ENCODE peak calls at places on chromosomes 4 and X, in seven cellular contexts. One of them, this sample, is unnamed.

GRCh38 chr4:113981591-113981990 is 2.1 kb upstream of the ARSJ start:
- DNase-seq in astrocyte of the hippocampus: no peak
- DNase-seq in activated CD4-positive, CD25-positive, alpha-beta regulatory T cell treated with anti-CD3 and anti-CD28 coated beads, Interleukin-2, amount 50 U/mL, for 72 hours: no peak
- DNase-seq in dorsolateral prefrontal cortex: no peak
- DNase-seq in progenitor cell of endocrine pancreas: no peak
- DNase-seq in fibroblast of lung: peak
- DNase-seq in stimulated activated naive CD8-positive, alpha-beta T cell treated with anti-CD3 and anti-CD28 coated beads, Interleukin-15, Interleukin-2, amounts not matched to agents 100 U/mL and 50 U/mL, for 24 hours: no peak
- DNase-seq in this sample: no peak

GRCh38 chrX:126030021-126030420 is 136.1 kb downstream of the DCAF12L2 start:
- DNase-seq in astrocyte of the hippocampus: no peak
- DNase-seq in activated CD4-positive, CD25-positive, alpha-beta regulatory T cell treated with anti-CD3 and anti-CD28 coated beads, Interleukin-2, amount 50 U/mL, for 72 hours: no peak
- DNase-seq in dorsolateral prefrontal cortex: no peak
- DNase-seq in progenitor cell of endocrine pancreas: no peak
- DNase-seq in fibroblast of lung: no peak
- DNase-seq in stimulated activated naive CD8-positive, alpha-beta T cell treated with anti-CD3 and anti-CD28 coated beads, Interleukin-15, Interleukin-2, amounts not matched to agents 100 U/mL and 50 U/mL, for 24 hours: no peak
- DNase-seq in this sample: no peak

GRCh38 chrX:138709886-138710285 is 1.6 kb downstream of the FGF13 start:
- DNase-seq in astrocyte of the hippocampus: peak
- DNase-seq in activated CD4-positive, CD25-positive, alpha-beta regulatory T cell treated with anti-CD3 and anti-CD28 coated beads, Interleukin-2, amount 50 U/mL, for 72 hours: no peak
- DNase-seq in dorsolateral prefrontal cortex: no peak
- DNase-seq in progenitor cell of endocrine pancreas: no peak
- DNase-seq in fibroblast of lung: peak
- DNase-seq in stimulated activated naive CD8-positive, alpha-beta T cell treated with anti-CD3 and anti-CD28 coated beads, Interleukin-15, Interleukin-2, amounts not matched to agents 100 U/mL and 50 U/mL, for 24 hours: no peak
- DNase-seq in this sample: no peak

GRCh38 chr4:10050171-10051120 is 29.1 kb upstream of the SLC2A9 start:
- DNase-seq in astrocyte of the hippocampus: no peak
- DNase-seq in activated CD4-positive, CD25-positive, alpha-beta regulatory T cell treated with anti-CD3 and anti-CD28 coated beads, Interleukin-2, amount 50 U/mL, for 72 hours: no peak
- DNase-seq in dorsolateral prefrontal cortex: no peak
- DNase-seq in progenitor cell of endocrine pancreas: no peak
- DNase-seq in fibroblast of lung: no peak
- DNase-seq in stimulated activated naive CD8-positive, alpha-beta T cell treated with anti-CD3 and anti-CD28 coated beads, Interleukin-15, Interleukin-2, amounts not matched to agents 100 U/mL and 50 U/mL, for 24 hours: no peak
- DNase-seq in this sample: no peak

GRCh38 chr4:2304877-2305561 is 43.1 kb upstream of the MXD4 start:
- DNase-seq in astrocyte of the hippocampus: no peak
- DNase-seq in activated CD4-positive, CD25-positive, alpha-beta regulatory T cell treated with anti-CD3 and anti-CD28 coated beads, Interleukin-2, amount 50 U/mL, for 72 hours: no peak
- DNase-seq in dorsolateral prefrontal cortex: no peak
- DNase-seq in progenitor cell of endocrine pancreas: no peak
- DNase-seq in fibroblast of lung: no peak
- DNase-seq in stimulated activated naive CD8-positive, alpha-beta T cell treated with anti-CD3 and anti-CD28 coated beads, Interleukin-15, Interleukin-2, amounts not matched to agents 100 U/mL and 50 U/mL, for 24 hours: no peak
- DNase-seq in this sample: no peak

GRCh38 chr4:77652237-77652897 is 46.7 kb downstream of the CXCL13 start:
- DNase-seq in astrocyte of the hippocampus: peak
- DNase-seq in activated CD4-positive, CD25-positive, alpha-beta regulatory T cell treated with anti-CD3 and anti-CD28 coated beads, Interleukin-2, amount 50 U/mL, for 72 hours: no peak
- DNase-seq in dorsolateral prefrontal cortex: peak
- DNase-seq in progenitor cell of endocrine pancreas: no peak
- DNase-seq in fibroblast of lung: no peak
- DNase-seq in stimulated activated naive CD8-positive, alpha-beta T cell treated with anti-CD3 and anti-CD28 coated beads, Interleukin-15, Interleukin-2, amounts not matched to agents 100 U/mL and 50 U/mL, for 24 hours: no peak
- DNase-seq in this sample: no peak

GRCh38 chrX:130552444-130553073 is 150.8 kb downstream of the RBMX2 start:
- DNase-seq in astrocyte of the hippocampus: no peak
- DNase-seq in activated CD4-positive, CD25-positive, alpha-beta regulatory T cell treated with anti-CD3 and anti-CD28 coated beads, Interleukin-2, amount 50 U/mL, for 72 hours: no peak
- DNase-seq in dorsolateral prefrontal cortex: no peak
- DNase-seq in progenitor cell of endocrine pancreas: no peak
- DNase-seq in fibroblast of lung: no peak
- DNase-seq in stimulated activated naive CD8-positive, alpha-beta T cell treated with anti-CD3 and anti-CD28 coated beads, Interleukin-15, Interleukin-2, amounts not matched to agents 100 U/mL and 50 U/mL, for 24 hours: no peak
- DNase-seq in this sample: no peak

GRCh38 chrX:69538321-69538876 is 34.3 kb downstream of the NALF2 start:
- DNase-seq in astrocyte of the hippocampus: peak
- DNase-seq in activated CD4-positive, CD25-positive, alpha-beta regulatory T cell treated with anti-CD3 and anti-CD28 coated beads, Interleukin-2, amount 50 U/mL, for 72 hours: peak
- DNase-seq in dorsolateral prefrontal cortex: peak
- DNase-seq in progenitor cell of endocrine pancreas: peak
- DNase-seq in fibroblast of lung: peak
- DNase-seq in stimulated activated naive CD8-positive, alpha-beta T cell treated with anti-CD3 and anti-CD28 coated beads, Interleukin-15, Interleukin-2, amounts not matched to agents 100 U/mL and 50 U/mL, for 24 hours: peak
- DNase-seq in this sample: no peak

GRCh38 chr4:38902695-38903094 is 35.1 kb downstream of the FAM114A1 start:
- DNase-seq in astrocyte of the hippocampus: peak
- DNase-seq in activated CD4-positive, CD25-positive, alpha-beta regulatory T cell treated with anti-CD3 and anti-CD28 coated beads, Interleukin-2, amount 50 U/mL, for 72 hours: no peak
- DNase-seq in dorsolateral prefrontal cortex: no peak
- DNase-seq in progenitor cell of endocrine pancreas: no peak
- DNase-seq in fibroblast of lung: no peak
- DNase-seq in stimulated activated naive CD8-positive, alpha-beta T cell treated with anti-CD3 and anti-CD28 coated beads, Interleukin-15, Interleukin-2, amounts not matched to agents 100 U/mL and 50 U/mL, for 24 hours: no peak
- DNase-seq in this sample: no peak

GRCh38 chr4:168634276-168634802 is 137.5 kb downstream of the PALLD start:
- DNase-seq in astrocyte of the hippocampus: peak
- DNase-seq in activated CD4-positive, CD25-positive, alpha-beta regulatory T cell treated with anti-CD3 and anti-CD28 coated beads, Interleukin-2, amount 50 U/mL, for 72 hours: no peak
- DNase-seq in dorsolateral prefrontal cortex: no peak
- DNase-seq in progenitor cell of endocrine pancreas: no peak
- DNase-seq in fibroblast of lung: peak
- DNase-seq in stimulated activated naive CD8-positive, alpha-beta T cell treated with anti-CD3 and anti-CD28 coated beads, Interleukin-15, Interleukin-2, amounts not matched to agents 100 U/mL and 50 U/mL, for 24 hours: no peak
- DNase-seq in this sample: no peak

GRCh38 chr4:104210420-104210819 is 284.3 kb downstream of the CXXC4 start:
- DNase-seq in astrocyte of the hippocampus: no peak
- DNase-seq in activated CD4-positive, CD25-positive, alpha-beta regulatory T cell treated with anti-CD3 and anti-CD28 coated beads, Interleukin-2, amount 50 U/mL, for 72 hours: no peak
- DNase-seq in dorsolateral prefrontal cortex: no peak
- DNase-seq in progenitor cell of endocrine pancreas: no peak
- DNase-seq in fibroblast of lung: no peak
- DNase-seq in stimulated activated naive CD8-positive, alpha-beta T cell treated with anti-CD3 and anti-CD28 coated beads, Interleukin-15, Interleukin-2, amounts not matched to agents 100 U/mL and 50 U/mL, for 24 hours: no peak
- DNase-seq in this sample: no peak

GRCh38 chr4:41456559-41457101 is 81.3 kb upstream of the LIMCH1 start:
- DNase-seq in astrocyte of the hippocampus: no peak
- DNase-seq in activated CD4-positive, CD25-positive, alpha-beta regulatory T cell treated with anti-CD3 and anti-CD28 coated beads, Interleukin-2, amount 50 U/mL, for 72 hours: no peak
- DNase-seq in dorsolateral prefrontal cortex: no peak
- DNase-seq in progenitor cell of endocrine pancreas: no peak
- DNase-seq in fibroblast of lung: no peak
- DNase-seq in stimulated activated naive CD8-positive, alpha-beta T cell treated with anti-CD3 and anti-CD28 coated beads, Interleukin-15, Interleukin-2, amounts not matched to agents 100 U/mL and 50 U/mL, for 24 hours: no peak
- DNase-seq in this sample: no peak

GRCh38 chr4:8200302-8200975 is 1.3 kb downstream of the SH3TC1 start:
- DNase-seq in astrocyte of the hippocampus: no peak
- DNase-seq in activated CD4-positive, CD25-positive, alpha-beta regulatory T cell treated with anti-CD3 and anti-CD28 coated beads, Interleukin-2, amount 50 U/mL, for 72 hours: peak
- DNase-seq in dorsolateral prefrontal cortex: no peak
- DNase-seq in progenitor cell of endocrine pancreas: no peak
- DNase-seq in fibroblast of lung: no peak
- DNase-seq in stimulated activated naive CD8-positive, alpha-beta T cell treated with anti-CD3 and anti-CD28 coated beads, Interleukin-15, Interleukin-2, amounts not matched to agents 100 U/mL and 50 U/mL, for 24 hours: no peak
- DNase-seq in this sample: no peak

GRCh38 chrX:27555514-27555913 is 34.6 kb upstream of the DCAF8L2 start:
- DNase-seq in astrocyte of the hippocampus: peak
- DNase-seq in activated CD4-positive, CD25-positive, alpha-beta regulatory T cell treated with anti-CD3 and anti-CD28 coated beads, Interleukin-2, amount 50 U/mL, for 72 hours: no peak
- DNase-seq in dorsolateral prefrontal cortex: no peak
- DNase-seq in progenitor cell of endocrine pancreas: no peak
- DNase-seq in fibroblast of lung: peak
- DNase-seq in stimulated activated naive CD8-positive, alpha-beta T cell treated with anti-CD3 and anti-CD28 coated beads, Interleukin-15, Interleukin-2, amounts not matched to agents 100 U/mL and 50 U/mL, for 24 hours: no peak
- DNase-seq in this sample: no peak

GRCh38 chr4:168386002-168386401 is 67.5 kb upstream of the DDX60 start:
- DNase-seq in astrocyte of the hippocampus: peak
- DNase-seq in activated CD4-positive, CD25-positive, alpha-beta regulatory T cell treated with anti-CD3 and anti-CD28 coated beads, Interleukin-2, amount 50 U/mL, for 72 hours: no peak
- DNase-seq in dorsolateral prefrontal cortex: no peak
- DNase-seq in progenitor cell of endocrine pancreas: no peak
- DNase-seq in fibroblast of lung: peak
- DNase-seq in stimulated activated naive CD8-positive, alpha-beta T cell treated with anti-CD3 and anti-CD28 coated beads, Interleukin-15, Interleukin-2, amounts not matched to agents 100 U/mL and 50 U/mL, for 24 hours: no peak
- DNase-seq in this sample: no peak

GRCh38 chr4:173505924-173506779 is 23.9 kb downstream of the HAND2 start:
- DNase-seq in astrocyte of the hippocampus: peak
- DNase-seq in activated CD4-positive, CD25-positive, alpha-beta regulatory T cell treated with anti-CD3 and anti-CD28 coated beads, Interleukin-2, amount 50 U/mL, for 72 hours: no peak
- DNase-seq in dorsolateral prefrontal cortex: peak
- DNase-seq in progenitor cell of endocrine pancreas: peak
- DNase-seq in fibroblast of lung: no peak
- DNase-seq in stimulated activated naive CD8-positive, alpha-beta T cell treated with anti-CD3 and anti-CD28 coated beads, Interleukin-15, Interleukin-2, amounts not matched to agents 100 U/mL and 50 U/mL, for 24 hours: peak
- DNase-seq in this sample: peak

GRCh38 chr4:11514780-11515432 is 86.2 kb upstream of the HS3ST1 start:
- DNase-seq in astrocyte of the hippocampus: no peak
- DNase-seq in activated CD4-positive, CD25-positive, alpha-beta regulatory T cell treated with anti-CD3 and anti-CD28 coated beads, Interleukin-2, amount 50 U/mL, for 72 hours: no peak
- DNase-seq in dorsolateral prefrontal cortex: no peak
- DNase-seq in progenitor cell of endocrine pancreas: no peak
- DNase-seq in fibroblast of lung: no peak
- DNase-seq in stimulated activated naive CD8-positive, alpha-beta T cell treated with anti-CD3 and anti-CD28 coated beads, Interleukin-15, Interleukin-2, amounts not matched to agents 100 U/mL and 50 U/mL, for 24 hours: no peak
- DNase-seq in this sample: no peak

GRCh38 chrX:49243166-49243565 is 7.9 kb downstream of the CCDC22 start:
- DNase-seq in astrocyte of the hippocampus: no peak
- DNase-seq in activated CD4-positive, CD25-positive, alpha-beta regulatory T cell treated with anti-CD3 and anti-CD28 coated beads, Interleukin-2, amount 50 U/mL, for 72 hours: no peak
- DNase-seq in dorsolateral prefrontal cortex: no peak
- DNase-seq in progenitor cell of endocrine pancreas: no peak
- DNase-seq in fibroblast of lung: no peak
- DNase-seq in stimulated activated naive CD8-positive, alpha-beta T cell treated with anti-CD3 and anti-CD28 coated beads, Interleukin-15, Interleukin-2, amounts not matched to agents 100 U/mL and 50 U/mL, for 24 hours: no peak
- DNase-seq in this sample: no peak

GRCh38 chr4:123364906-123365305 is 31.7 kb upstream of the SPRY1 start:
- DNase-seq in astrocyte of the hippocampus: no peak
- DNase-seq in activated CD4-positive, CD25-positive, alpha-beta regulatory T cell treated with anti-CD3 and anti-CD28 coated beads, Interleukin-2, amount 50 U/mL, for 72 hours: no peak
- DNase-seq in dorsolateral prefrontal cortex: no peak
- DNase-seq in progenitor cell of endocrine pancreas: no peak
- DNase-seq in fibroblast of lung: no peak
- DNase-seq in stimulated activated naive CD8-positive, alpha-beta T cell treated with anti-CD3 and anti-CD28 coated beads, Interleukin-15, Interleukin-2, amounts not matched to agents 100 U/mL and 50 U/mL, for 24 hours: no peak
- DNase-seq in this sample: no peak

GRCh38 chr4:139042981-139043460 is 27.4 kb downstream of the NOCT start:
- DNase-seq in astrocyte of the hippocampus: no peak
- DNase-seq in activated CD4-positive, CD25-positive, alpha-beta regulatory T cell treated with anti-CD3 and anti-CD28 coated beads, Interleukin-2, amount 50 U/mL, for 72 hours: no peak
- DNase-seq in dorsolateral prefrontal cortex: peak
- DNase-seq in progenitor cell of endocrine pancreas: no peak
- DNase-seq in fibroblast of lung: no peak
- DNase-seq in stimulated activated naive CD8-positive, alpha-beta T cell treated with anti-CD3 and anti-CD28 coated beads, Interleukin-15, Interleukin-2, amounts not matched to agents 100 U/mL and 50 U/mL, for 24 hours: no peak
- DNase-seq in this sample: no peak

GRCh38 chr4:79917246-79917645 is 155.8 kb downstream of the ANTXR2 start:
- DNase-seq in astrocyte of the hippocampus: peak
- DNase-seq in activated CD4-positive, CD25-positive, alpha-beta regulatory T cell treated with anti-CD3 and anti-CD28 coated beads, Interleukin-2, amount 50 U/mL, for 72 hours: peak
- DNase-seq in dorsolateral prefrontal cortex: no peak
- DNase-seq in progenitor cell of endocrine pancreas: no peak
- DNase-seq in fibroblast of lung: peak
- DNase-seq in stimulated activated naive CD8-positive, alpha-beta T cell treated with anti-CD3 and anti-CD28 coated beads, Interleukin-15, Interleukin-2, amounts not matched to agents 100 U/mL and 50 U/mL, for 24 hours: peak
- DNase-seq in this sample: no peak